ENCODE peak calls at places on chromosomes 1 and 21, in four cellular contexts. N is IMR-90, V is osteoblast, B is H9. F is an unnamed sample.

GRCh38 chr21:44295646-44296045 is 4.2 kb upstream of the PFKL start:
- DNase-seq in N (no peak), V (no peak), B (no peak), F (no peak)

GRCh38 chr1:219312967-219313366 is 139.3 kb downstream of the LYPLAL1 start:
- DNase-seq in N (peak; percentile 92), V (peak; percentile 90), B (no peak), F (peak; percentile 95)

GRCh38 chr1:229068266-229069043 is 202.5 kb upstream of the RAB4A start:
- DNase-seq in N (no peak), V (no peak), B (no peak), F (peak; percentile 49)

GRCh38 chr1:92483442-92484170 is 3.1 kb downstream of the GFI1 start:
- DNase-seq in N (no peak), V (peak; percentile 88), B (peak; percentile 69), F (no peak)

GRCh38 chr1:2348346-2349275 is 42.7 kb downstream of the MORN1 start:
- DNase-seq in N (no peak), V (peak; percentile 78), B (no peak), F (no peak)

GRCh38 chr1:41504126-41505035 is 19.9 kb upstream of the EDN2 start:
- DNase-seq in N (peak; percentile 68), V (no peak), B (no peak), F (peak; percentile 79)

GRCh38 chr1:170707959-170708666 is 44.2 kb downstream of the PRRX1 start:
- DNase-seq in N (peak; percentile 99), V (peak; percentile 43), B (no peak), F (peak; percentile 95)

GRCh38 chr1:47837866-47838561 is 159.2 kb downstream of the TRABD2B start:
- DNase-seq in N (no peak), V (peak; percentile 27), B (no peak), F (no peak)

GRCh38 chr1:147580200-147580557 is 38.9 kb downstream of the BCL9 start:
- DNase-seq in N (peak; percentile 68), V (no peak), B (no peak), F (peak; percentile 55)

GRCh38 chr1:18322353-18323032 is 158.2 kb upstream of the KLHDC7A start:
- DNase-seq in N (no peak), V (no peak), B (peak; percentile 68), F (no peak)

GRCh38 chr1:160607051-160608032 is 28.0 kb upstream of the CD84 start:
- DNase-seq in N (peak; percentile 77), V (no peak), B (peak; percentile 53), F (peak; percentile 68)

GRCh38 chr1:30877205-30877912 is 31.2 kb downstream of the SDC3 start:
- DNase-seq in N (peak; percentile 87), V (peak; percentile 92), B (no peak), F (peak; percentile 93)

GRCh38 chr1:244325056-244325764 is 126.5 kb downstream of the ADSS2 start:
- DNase-seq in N (peak; percentile 47), V (no peak), B (peak; percentile 12), F (peak; percentile 56)

GRCh38 chr1:16145030-16145987 is 10.6 kb downstream of the EPHA2 start:
- DNase-seq in N (peak; percentile 92), V (peak; percentile 99), B (peak; percentile 80), F (peak; percentile 94)

GRCh38 chr1:154270833-154271232 is 1.6 kb upstream of the HAX1 start:
- DNase-seq in N (no peak), V (no peak), B (no peak), F (no peak)

GRCh38 chr1:210597555-210598134 is 268.9 kb downstream of the HHAT start:
- DNase-seq in N (peak; percentile 96), V (peak; percentile 61), B (no peak), F (peak; percentile 98)

GRCh38 chr21:37032293-37032692 is 25.8 kb downstream of the RIPPLY3 start:
- DNase-seq in N (no peak), V (no peak), B (no peak), F (no peak)

GRCh38 chr1:198520524-198521254 is 19.8 kb downstream of the ATP6V1G3 start:
- DNase-seq in N (no peak), V (no peak), B (no peak), F (peak; percentile 51)

GRCh38 chr1:31588751-31589515 is 12.6 kb downstream of the TINAGL1 start:
- DNase-seq in N (no peak), V (peak; percentile 95), B (peak; percentile 70), F (no peak)

GRCh38 chr1:2481885-2482284 is 5.8 kb downstream of the PLCH2 start:
- DNase-seq in N (no peak), V (no peak), B (no peak), F (no peak)

GRCh38 chr21:42837421-42838211 is 41.7 kb downstream of the WDR4 start:
- DNase-seq in N (no peak), V (peak; percentile 38), B (no peak), F (no peak)

GRCh38 chr1:214021321-214021720 is 33.5 kb downstream of the PROX1 start:
- DNase-seq in N (no peak), V (no peak), B (no peak), F (no peak)

GRCh38 chr1:147641291-147641690 is 29.0 kb downstream of the ACP6 start:
- DNase-seq in N (no peak), V (no peak), B (no peak), F (no peak)

GRCh38 chr21:17949395-17949794 is 130.2 kb upstream of the C21orf91 start:
- DNase-seq in N (no peak), V (no peak), B (no peak), F (no peak)

GRCh38 chr21:27584266-27584665 is 617.4 kb upstream of the ADAMTS5 start:
- DNase-seq in N (no peak), V (peak; percentile 64), B (no peak), F (no peak)

GRCh38 chr1:205630241-205630640 is 1.6 kb downstream of the ELK4 start:
- DNase-seq in N (peak; percentile 59), V (peak; percentile 84), B (no peak), F (peak; percentile 40)

GRCh38 chr1:22111115-22111514 is 31.8 kb downstream of the WNT4 start:
- DNase-seq in N (no peak), V (peak; percentile 50), B (no peak), F (no peak)

GRCh38 chr1:147598631-147599361 is 57.5 kb downstream of the BCL9 start:
- DNase-seq in N (peak; percentile 15), V (peak; percentile 78), B (no peak), F (peak; percentile 39)

GRCh38 chr1:81007024-81007423 is 793.7 kb upstream of the ADGRL2 start:
- DNase-seq in N (no peak), V (no peak), B (no peak), F (no peak)

GRCh38 chr1:212625781-212626450 is 17.4 kb downstream of the ATF3 start:
- DNase-seq in N (no peak), V (peak; percentile 38), B (no peak), F (no peak)

GRCh38 chr1:8026153-8026975 is at the start of gene ERRFI1:
- DNase-seq in N (peak; percentile 93), V (peak; percentile 97), B (peak; percentile 91), F (peak; percentile 94)

GRCh38 chr1:41613646-41614592 is 129.4 kb upstream of the EDN2 start:
- DNase-seq in N (peak; percentile 86), V (no peak), B (no peak), F (peak; percentile 68)

GRCh38 chr1:204773246-204773645 is 87.7 kb upstream of the LRRN2 start:
- DNase-seq in N (no peak), V (no peak), B (no peak), F (no peak)

GRCh38 chr1:4585216-4585615 is 69.2 kb upstream of the AJAP1 start:
- DNase-seq in N (no peak), V (no peak), B (peak; percentile 80), F (no peak)
- TF ChIP-seq CTCF in N (no peak), V (no peak), B (peak; percentile 86), F (no peak)

DNA sequence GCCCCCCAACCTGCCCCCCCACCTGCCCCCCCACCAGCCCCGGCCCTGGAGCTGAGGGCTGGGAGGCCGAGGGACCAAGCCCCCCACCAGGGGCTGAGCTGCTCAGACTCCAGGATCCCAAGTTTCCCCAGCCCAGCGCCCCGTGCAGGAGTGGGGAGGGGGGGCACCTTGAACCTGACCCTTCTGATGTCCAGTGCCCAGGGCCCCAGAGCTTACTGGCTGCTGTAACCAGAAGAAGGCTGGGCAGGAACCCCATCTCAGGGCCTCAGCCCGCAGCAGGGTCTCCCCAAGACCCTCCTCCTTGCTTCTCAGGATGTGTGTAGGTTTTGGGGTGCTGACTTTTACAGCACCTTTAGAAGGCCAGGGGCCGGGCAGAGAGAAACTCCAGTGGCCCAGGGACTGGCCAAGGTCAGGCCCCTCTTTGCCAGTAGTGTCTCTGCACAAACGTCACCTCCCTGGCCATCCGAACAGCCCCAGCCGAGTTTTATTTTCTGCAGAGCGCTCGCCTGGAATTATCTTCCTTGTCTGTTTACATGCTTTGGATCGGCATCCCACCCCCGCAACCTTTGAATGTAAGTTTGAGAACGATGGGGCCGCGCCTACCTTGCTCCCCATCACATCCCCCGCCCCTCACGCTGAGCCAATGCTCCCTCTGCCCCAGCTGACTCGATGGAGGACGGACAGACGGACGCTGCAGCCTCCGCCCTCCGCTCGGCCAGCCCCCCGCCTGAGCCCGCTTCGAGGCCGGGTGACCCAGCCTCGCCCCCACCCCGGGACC is 70.1 kb upstream of the CASZ1 start:
- DNase-seq in N (peak; percentile 48), V (peak; percentile 90), B (peak; percentile 68), F (peak; percentile 44)
- H3K4me2 ChIP-seq in N (peak overlapping the region; percentile 84), V (peak overlapping the region; percentile 83), B (peak overlapping the region; percentile 87), F (peak overlapping the region; percentile 85)

DNA sequence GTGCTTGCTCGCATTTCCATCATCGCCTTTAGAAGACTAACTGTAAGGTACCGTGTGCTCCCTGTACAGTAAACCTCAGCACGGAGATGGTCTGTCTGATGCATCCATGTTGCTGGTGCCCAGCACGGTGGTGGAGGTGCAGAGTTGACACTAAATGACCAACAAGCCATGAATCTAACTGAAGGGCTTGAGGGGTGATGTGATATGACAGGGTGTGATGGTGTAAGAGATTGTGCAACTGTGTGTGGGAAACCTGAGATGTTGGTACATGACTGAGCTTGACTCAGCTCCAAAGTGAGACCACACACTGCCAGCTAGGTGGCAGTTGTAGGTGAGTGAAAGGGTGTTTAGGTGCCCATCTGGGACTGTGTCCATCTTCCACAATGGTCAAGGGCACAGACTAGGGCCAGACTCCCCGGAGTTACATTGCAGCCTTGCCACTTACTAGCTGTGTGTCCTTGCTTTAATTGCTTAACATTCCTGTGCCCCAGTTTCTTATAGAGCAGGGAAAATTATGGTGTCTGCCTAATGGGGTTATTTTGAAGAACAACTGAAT is 21.4 kb downstream of the SLC2A1 start:
- DNase-seq in N (peak; percentile 85), V (peak; percentile 50), B (no peak), F (peak; percentile 66)
- TF ChIP-seq CTCF in N (no peak), V (no peak), B (no peak), F (no peak)

GRCh38 chr1:66705100-66705499 is 47.2 kb upstream of the DYNLT5 start:
- DNase-seq in N (no peak), V (no peak), B (no peak), F (no peak)
- H3K4me2 ChIP-seq in N (no peak overlapping the region), V (peak overlapping the region; percentile 30), B (no peak overlapping the region), F (no peak overlapping the region)

GRCh38 chr1:109762039-109762585 is 1.6 kb downstream of the EPS8L3 start:
- DNase-seq in N (no peak), V (peak; percentile 68), B (no peak), F (no peak)
- TF ChIP-seq CTCF in N (no peak), V (no peak), B (no peak), F (no peak)

GRCh38 chr1:224757508-224757907 is 141.4 kb downstream of the CNIH3 start:
- DNase-seq in N (no peak), V (no peak), B (no peak), F (no peak)

GRCh38 chr1:224755586-224755985 is 139.5 kb downstream of the CNIH3 start:
- DNase-seq in N (no peak), V (no peak), B (no peak), F (no peak)

GRCh38 chr1:224747578-224747977 is 131.5 kb downstream of the CNIH3 start:
- DNase-seq in N (peak; percentile 29), V (peak; percentile 62), B (no peak), F (peak; percentile 37)

GRCh38 chr1:224753491-224753890 is 137.4 kb downstream of the CNIH3 start:
- DNase-seq in N (no peak), V (no peak), B (no peak), F (no peak)

GRCh38 chr1:224751547-224752311 is 135.6 kb downstream of the CNIH3 start:
- DNase-seq in N (no peak), V (no peak), B (no peak), F (no peak)
- H3K4me2 ChIP-seq in N (no peak overlapping the region), V (no peak overlapping the region), B (no peak overlapping the region), F (no peak overlapping the region)

F was measured in fibroblast of lung.